ENCODE peak calls at places on chromosomes 11 and 22, in nine cellular contexts. E is stomach; X is stimulated activated CD8-positive, alpha-beta memory T cell treated with anti-CD3 and anti-CD28 coated beads, Interleukin-15, amount 100 ng/mL, for 1 hour; S is stimulated activated CD4-positive, alpha-beta T cell treated with anti-CD3 and anti-CD28 coated beads, TNF-alpha, amount 100 ng/mL, for 48 hours; P is EL; B is islet precursor cell; G is skeletal muscle cell; K is myocyte; O is activated CD4-positive, alpha-beta T cell treated with anti-CD3 and anti-CD28 coated beads for 24 hours. C is an unnamed sample.

GRCh38 chr11:102832612-102833011 is 10.8 kb downstream of the MMP3 start:
- DNase-seq in O (no peak), X (no peak), B (no peak), E (no peak), G (no peak), K (no peak), S (no peak), P (no peak), C (no peak)

GRCh38 chr11:72625746-72626636 is 48.2 kb downstream of the PDE2A start:
- DNase-seq in S (no peak), B (peak; percentile 66), G (no peak), X (no peak), E (peak; percentile 68), P (no peak), O (no peak), K (no peak), C (no peak)

GRCh38 chr11:122814401-122814800 is 23.9 kb upstream of the CRTAM start:
- DNase-seq in B (no peak), P (no peak), S (no peak), G (no peak), E (no peak), X (no peak), O (no peak), K (no peak), C (no peak)

GRCh38 chr11:1573077-1573846 is 1.2 kb upstream of the DUSP8 start:
- DNase-seq in B (peak; percentile 60), X (no peak), K (no peak), O (no peak), G (no peak), E (peak; percentile 61), P (no peak), S (no peak), C (no peak)

GRCh38 chr11:129592191-129592590 is 216.5 kb downstream of the BARX2 start:
- DNase-seq in X (no peak), K (no peak), G (no peak), E (no peak), S (no peak), B (no peak), P (no peak), O (no peak), C (no peak)

GRCh38 chr11:65432133-65432650 is 9.6 kb downstream of the NEAT1 start:
- DNase-seq in B (no peak), X (no peak), E (no peak), P (peak; percentile 3), S (no peak), O (no peak), G (no peak), K (peak; percentile 40), C (no peak)

GRCh38 chr22:41762980-41763779 is 37.3 kb upstream of the CCDC134 start:
- DNase-seq in X (no peak), S (no peak), O (no peak), K (peak; percentile 8), G (no peak), E (no peak), B (peak; percentile 85), P (peak; percentile 29), C (peak; percentile 57)

GRCh38 chr22:49152930-49153770 is 674.5 kb downstream of the BRD1 start:
- DNase-seq in B (peak; percentile 44), G (no peak), S (no peak), K (no peak), O (no peak), P (no peak), X (no peak), E (no peak), C (no peak)

GRCh38 chr11:126277780-126278179 is 5.1 kb upstream of the TIRAP start:
- DNase-seq in G (no peak), X (no peak), K (no peak), B (no peak), S (no peak), P (no peak), E (no peak), O (no peak), C (no peak)